ENCODE peak calls at places on chromosomes 6 and 20, in nine cellular contexts. V, Z, N, E, O, L, I, H and B are unnamed samples.

GRCh38 chr6:3756516-3757010 is 5.0 kb upstream of the PXDC1 start:
- DNase-seq in E (no peak), N (no peak), L (no peak), Z (no peak), O (no peak), V (no peak), I (no peak), H (peak), B (no peak)

GRCh38 chr6:41289815-41290214 is 3.3 kb upstream of the TREM1 start:
- DNase-seq in I (no peak), N (no peak), H (no peak), V (no peak), O (no peak), L (no peak), Z (no peak), E (no peak), B (no peak)

GRCh38 chr6:85058806-85059205 is 294.4 kb upstream of the TBX18 start:
- DNase-seq in L (no peak), Z (no peak), E (no peak), V (no peak), N (no peak), H (no peak), I (no peak), O (no peak), B (peak)

GRCh38 chr20:41030536-41031242 is 2.1 kb downstream of the TOP1 start:
- DNase-seq in E (peak), V (no peak), L (no peak), N (peak), Z (no peak), O (no peak), I (no peak), H (no peak), B (peak)

GRCh38 chr6:3876131-3876530 is 27.0 kb downstream of the FAM50B start:
- DNase-seq in N (no peak), E (no peak), V (peak), O (no peak), H (no peak), L (no peak), I (no peak), Z (no peak), B (no peak)

GRCh38 chr6:26017567-26017966 is 55.0 kb downstream of the TRIM38 start:
- DNase-seq in O (peak), H (peak), L (no peak), I (peak), N (peak), Z (peak), E (peak), V (peak), B (peak)

GRCh38 chr20:40705413-40705812 is 16.4 kb upstream of the MAFB start:
- DNase-seq in Z (no peak), V (no peak), H (no peak), L (no peak), E (no peak), I (no peak), N (no peak), O (no peak), B (no peak)

GRCh38 chr20:50598074-50598473 is 87.9 kb downstream of the PTPN1 start:
- DNase-seq in O (no peak), V (no peak), N (no peak), E (no peak), Z (no peak), I (no peak), H (no peak), L (no peak), B (no peak)

GRCh38 chr20:41221614-41222218 is 84.4 kb downstream of the PLCG1 start:
- DNase-seq in H (no peak), O (no peak), L (no peak), N (no peak), E (no peak), I (no peak), Z (no peak), V (no peak), B (no peak)

GRCh38 chr6:121187200-121187832 is 147.0 kb downstream of the TBC1D32 start:
- DNase-seq in O (no peak), Z (no peak), E (no peak), N (no peak), H (no peak), I (no peak), L (no peak), V (no peak), B (no peak)

GRCh38 chr20:1423625-1424106 is 30.8 kb upstream of the FKBP1A start:
- DNase-seq in I (peak), L (no peak), Z (peak), H (no peak), V (no peak), O (peak), N (peak), E (peak), B (peak)

GRCh38 chr6:131096786-131097185 is 33.7 kb upstream of the EPB41L2 start:
- DNase-seq in L (no peak), O (no peak), E (no peak), N (no peak), I (no peak), Z (no peak), V (no peak), H (no peak), B (peak)

GRCh38 chr6:25446815-25447569 is 167.8 kb downstream of the CARMIL1 start:
- DNase-seq in N (no peak), I (no peak), O (no peak), L (no peak), E (peak), H (no peak), V (no peak), Z (no peak), B (no peak)

GRCh38 chr20:41170386-41171105 is 33.2 kb downstream of the PLCG1 start:
- DNase-seq in Z (no peak), O (no peak), H (no peak), I (no peak), N (no peak), V (no peak), E (no peak), L (no peak), B (no peak)

GRCh38 chr6:115982453-115982852 is 78.2 kb downstream of the FRK start:
- DNase-seq in O (no peak), H (no peak), Z (no peak), E (peak), V (no peak), L (no peak), N (no peak), I (no peak), B (no peak)

GRCh38 chr20:61560361-61560853 is 308.3 kb downstream of the CDH4 start:
- DNase-seq in E (no peak), N (peak), O (no peak), I (no peak), V (no peak), H (peak), L (no peak), Z (peak), B (peak)
- TF ChIP-seq CTCF in E (no peak), N (peak), O (peak), I (no peak), V (peak), H (no peak), L (no peak), Z (no peak), B (peak)

GRCh38 chr6:160273760-160274159 is 15.1 kb upstream of the SLC22A2 start:
- DNase-seq in L (no peak), V (no peak), O (no peak), I (no peak), E (peak), H (no peak), N (no peak), Z (no peak), B (no peak)

GRCh38 chr6:160272707-160273106 is 14.1 kb upstream of the SLC22A2 start:
- DNase-seq in H (no peak), L (no peak), I (no peak), V (no peak), Z (no peak), E (no peak), O (no peak), N (no peak), B (no peak)

GRCh38 chr6:160274846-160275510 is 16.4 kb upstream of the SLC22A2 start:
- DNase-seq in L (no peak), I (no peak), H (no peak), E (no peak), N (no peak), O (no peak), V (no peak), Z (no peak), B (no peak)

GRCh38 chr6:160275511-160276003 is 16.9 kb upstream of the SLC22A2 start:
- DNase-seq in I (no peak), E (no peak), V (no peak), H (no peak), Z (no peak), O (no peak), L (no peak), N (no peak), B (peak)

DNA sequence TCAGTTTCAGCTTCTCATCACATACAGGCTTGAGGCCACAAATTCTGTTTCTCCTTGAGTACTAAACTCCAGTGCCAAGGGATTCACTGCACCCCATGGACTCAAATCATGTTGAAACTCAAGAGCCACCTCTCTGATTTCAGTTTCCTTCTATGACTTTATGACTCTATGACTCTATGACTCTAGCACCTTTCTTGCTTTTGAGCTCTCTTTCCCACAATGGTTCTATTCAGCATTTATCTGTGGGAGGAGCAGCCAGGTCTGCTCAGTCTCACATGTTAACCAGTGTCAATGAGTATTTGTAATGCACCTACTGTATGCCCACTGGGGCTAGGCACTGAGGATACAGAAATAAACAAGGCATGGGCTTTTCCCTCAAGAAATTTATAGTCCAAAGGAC is 14.6 kb upstream of the SLC22A2 start:
- DNase-seq in V (no peak), I (no peak), O (no peak), E (no peak), Z (no peak), N (no peak), H (no peak), L (no peak), B (no peak)
- H3K4me3 ChIP-seq in V (no peak), I (no peak), O (no peak), E (no peak), Z (no peak), N (no peak), H (no peak), L (no peak), B (no peak)

DNA sequence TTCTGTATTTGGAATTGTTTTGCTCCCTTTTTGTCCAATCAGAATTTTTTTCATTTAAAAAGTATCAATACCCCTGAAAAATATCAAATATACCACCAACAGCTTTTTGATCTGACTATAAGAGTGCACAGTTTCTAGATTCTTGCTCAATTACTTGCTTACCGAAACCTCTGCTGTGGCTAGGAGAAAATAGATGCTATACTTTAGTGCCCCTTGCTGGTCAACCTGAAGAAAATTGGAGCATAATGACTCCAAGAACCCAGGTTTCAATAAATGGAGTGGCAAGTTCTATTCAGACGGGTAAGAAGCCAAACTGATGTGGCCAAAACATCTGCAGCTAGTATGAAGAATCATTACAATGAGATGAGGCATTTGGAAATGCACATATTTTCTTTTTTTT is 91.4 kb upstream of the SASH1 start:
- DNase-seq in N (peak), E (peak), V (no peak), O (peak), I (no peak), H (no peak), L (no peak), Z (no peak), B (peak)
- TF ChIP-seq CTCF in N (peak), E (peak), V (peak), O (peak), I (peak), H (peak), L (peak), Z (peak), B (peak)

GRCh38 chr6:15401769-15402250 is 155.9 kb downstream of the JARID2 start:
- DNase-seq in I (no peak), L (no peak), N (peak), O (no peak), Z (no peak), H (no peak), E (no peak), V (no peak), B (no peak)

GRCh38 chr6:15403094-15403493 is 157.2 kb downstream of the JARID2 start:
- DNase-seq in O (no peak), E (no peak), H (no peak), L (no peak), V (no peak), Z (no peak), I (no peak), N (no peak), B (no peak)

GRCh38 chr6:15401120-15401519 is 155.3 kb downstream of the JARID2 start:
- DNase-seq in E (no peak), H (no peak), O (no peak), N (no peak), L (no peak), Z (no peak), I (no peak), V (no peak), B (no peak)

GRCh38 chr6:15400572-15401004 is 154.7 kb downstream of the JARID2 start:
- DNase-seq in N (peak), V (peak), I (peak), E (no peak), O (peak), L (no peak), H (no peak), Z (peak), B (peak)

DNA sequence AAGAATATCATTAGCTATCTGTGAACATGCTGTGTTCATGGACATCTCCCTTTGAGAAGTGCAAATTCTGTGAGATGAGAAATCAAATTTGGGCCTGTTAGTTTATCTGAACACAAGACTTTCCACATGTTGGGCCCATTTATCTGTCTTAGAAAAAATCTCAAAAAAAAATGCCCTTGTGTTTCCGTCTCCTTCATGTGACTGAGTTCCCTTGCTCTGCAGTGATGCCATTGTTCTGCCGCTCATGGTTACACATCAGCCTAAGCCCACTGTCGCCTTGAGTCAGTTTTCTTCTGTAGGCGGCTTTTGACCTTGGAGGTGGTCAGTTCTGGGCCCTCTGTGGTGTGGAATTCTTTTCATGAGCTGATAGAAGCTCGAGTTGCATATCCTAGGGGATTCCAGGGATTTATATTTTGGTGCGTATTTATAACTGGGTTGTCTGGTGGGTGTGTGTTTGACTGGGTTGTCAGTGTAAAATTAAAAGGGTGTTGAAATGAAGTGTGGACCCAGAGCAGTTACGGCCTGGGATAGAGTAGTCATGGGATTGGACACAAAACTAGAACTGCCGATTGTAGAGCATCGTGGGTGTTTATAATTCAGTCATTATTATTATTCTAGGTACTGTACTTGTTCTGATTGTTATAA is 156.7 kb downstream of the JARID2 start:
- DNase-seq in N (no peak), V (no peak), O (no peak), L (no peak), I (no peak), Z (no peak), H (no peak), E (no peak), B (no peak)
- H3K4me3 ChIP-seq in N (no peak), V (no peak), O (no peak), L (no peak), I (no peak), Z (no peak), H (no peak), E (no peak), B (no peak)